ENCODE peak calls at places on chromosomes 12 and 14, in four cellular contexts. V is stomach, X is tibial artery, Y is spleen. C is an unnamed sample. For H3K4me1, the result is how much of the 10 kb centered on the place peaks cover.

GRCh38 chr12:125340791-125341190 is 275.6 kb downstream of the AACS start:
- DNase-seq in V (no peak), X (no peak), Y (no peak), C (no peak)

GRCh38 chr14:73784065-73784987 is 67.3 kb upstream of the PTGR2 start:
- DNase-seq in V (peak), X (peak), Y (peak), C (no peak)

GRCh38 chr12:71642264-71642663 is 21.4 kb downstream of the ZFC3H1 start:
- DNase-seq in V (no peak), X (no peak), Y (no peak), C (no peak)

GRCh38 chr12:4997939-4998338 is 45.7 kb upstream of the KCNA5 start:
- DNase-seq in V (no peak), X (peak), Y (no peak), C (peak)

GRCh38 chr12:127130506-127131100 is 1136.4 kb upstream of the TMEM132C start:
- DNase-seq in V (no peak), X (no peak), Y (no peak), C (no peak)

GRCh38 chr12:6093764-6094163 is 30.7 kb downstream of the VWF start:
- DNase-seq in V (peak), X (no peak), Y (peak), C (no peak)

GRCh38 chr14:75047506-75047905 is 3.8 kb downstream of the MLH3 start:
- DNase-seq in V (no peak), X (no peak), Y (no peak), C (no peak)

GRCh38 chr14:31921741-31922140 is 155.4 kb upstream of the ARHGAP5 start:
- DNase-seq in V (no peak), X (no peak), Y (no peak), C (no peak)

GRCh38 chr12:29041621-29042020 is 107.5 kb upstream of the FAR2 start:
- DNase-seq in V (no peak), X (no peak), Y (no peak), C (no peak)

GRCh38 chr14:82710257-82710841 is 1176.7 kb upstream of the SEL1L start:
- DNase-seq in V (peak), X (peak), Y (no peak), C (no peak)

GRCh38 chr12:48917857-48918537 is 7.3 kb downstream of the FKBP11 start:
- DNase-seq in V (no peak), X (no peak), Y (no peak), C (no peak)

GRCh38 chr12:30725739-30726138 is 29.0 kb downstream of the CAPRIN2 start:
- DNase-seq in V (no peak), X (no peak), Y (no peak), C (no peak)

GRCh38 chr12:6341439-6342139 is at the start of gene TNFRSF1A:
- DNase-seq in V (peak), X (peak), Y (peak), C (no peak)

GRCh38 chr12:63989301-63989845 is 144.9 kb downstream of the SRGAP1 start:
- DNase-seq in V (peak), X (no peak), Y (no peak), C (no peak)

GRCh38 chr14:104641753-104642539 is 37.4 kb upstream of the TMEM179 start:
- DNase-seq in V (no peak), X (no peak), Y (peak), C (no peak)

DNA sequence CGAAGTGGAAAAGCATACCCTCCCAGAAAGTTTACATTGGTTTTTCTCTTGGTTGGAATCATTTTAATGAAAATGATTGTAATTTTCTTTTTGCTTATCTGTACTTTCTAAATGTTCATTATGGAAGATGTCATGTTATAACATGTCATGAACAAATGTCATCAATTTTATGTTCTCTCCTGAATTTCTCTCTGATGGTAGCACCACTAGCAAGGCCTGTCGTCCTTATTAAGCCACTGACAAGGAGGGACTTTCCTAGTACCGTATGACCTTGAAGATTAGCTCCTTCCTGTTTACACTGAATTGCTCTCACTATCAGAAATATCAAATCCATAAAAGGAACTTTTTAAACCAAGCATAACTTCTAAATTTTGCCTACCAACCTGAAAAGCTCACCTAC is 99.0 kb downstream of the ESR2 start:
- DNase-seq in V (no peak), X (no peak), Y (no peak), C (no peak)
- H3K4me1 ChIP-seq in V (under half), X (under half), Y (half or more), C (under half)

GRCh38 chr12:108721824-108722223 is 9.5 kb downstream of the CORO1C start:
- DNase-seq in V (no peak), X (no peak), Y (no peak), C (no peak)
- H3K4me1 ChIP-seq in V (under half), X (under half), Y (half or more), C (half or more)

DNA sequence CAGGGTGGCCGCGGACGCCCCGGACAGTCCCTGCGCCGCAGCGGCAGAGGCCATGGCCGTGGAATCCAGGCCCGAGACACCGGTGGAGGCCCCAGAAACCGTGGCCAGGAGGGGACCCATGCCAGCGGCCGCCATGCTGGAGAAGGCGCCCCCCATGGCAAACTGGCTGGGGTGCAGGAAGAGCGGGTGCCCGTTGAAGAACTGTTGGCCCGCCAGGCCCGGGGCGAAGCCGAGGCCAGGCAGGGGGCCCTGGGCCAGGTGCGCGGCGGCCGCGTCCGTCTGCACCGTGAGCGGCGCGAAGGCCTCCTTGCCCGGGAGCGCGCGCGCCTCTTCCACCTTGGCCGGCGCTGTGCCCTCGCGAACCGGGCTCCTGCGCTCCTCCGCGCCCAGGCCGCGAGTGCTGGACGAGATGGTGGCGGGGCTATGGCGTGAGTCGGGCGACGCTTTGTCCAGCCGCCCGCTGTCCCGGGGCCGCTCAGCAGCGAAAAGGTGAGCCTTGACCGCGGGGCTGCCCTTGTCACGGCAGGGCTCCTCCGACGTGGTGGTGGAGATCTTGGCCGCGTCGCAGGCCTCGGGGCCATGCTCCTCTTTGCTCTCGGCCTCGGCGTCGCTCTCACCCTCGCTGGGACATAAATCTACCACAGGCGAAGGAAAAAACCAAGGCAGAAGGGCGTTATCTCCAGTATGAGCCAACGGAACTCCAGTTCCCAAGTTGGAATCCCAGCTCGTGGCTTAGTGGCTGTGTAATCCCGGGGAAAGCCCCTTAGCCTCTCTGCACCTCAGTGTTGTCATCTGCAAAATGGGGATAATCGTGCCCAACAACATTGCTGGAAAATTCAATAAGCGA is 9.6 kb downstream of the TBX3 start:
- DNase-seq in V (no peak), X (no peak), Y (no peak), C (no peak)
- H3K4me1 ChIP-seq in V (under half), X (under half), Y (under half), C (under half)

GRCh38 chr12:131991816-131992430 is 42.2 kb downstream of the EP400 start:
- DNase-seq in V (no peak), X (no peak), Y (no peak), C (no peak)
- H3K4me1 ChIP-seq in V (under half), X (under half), Y (under half), C (under half)

DNA sequence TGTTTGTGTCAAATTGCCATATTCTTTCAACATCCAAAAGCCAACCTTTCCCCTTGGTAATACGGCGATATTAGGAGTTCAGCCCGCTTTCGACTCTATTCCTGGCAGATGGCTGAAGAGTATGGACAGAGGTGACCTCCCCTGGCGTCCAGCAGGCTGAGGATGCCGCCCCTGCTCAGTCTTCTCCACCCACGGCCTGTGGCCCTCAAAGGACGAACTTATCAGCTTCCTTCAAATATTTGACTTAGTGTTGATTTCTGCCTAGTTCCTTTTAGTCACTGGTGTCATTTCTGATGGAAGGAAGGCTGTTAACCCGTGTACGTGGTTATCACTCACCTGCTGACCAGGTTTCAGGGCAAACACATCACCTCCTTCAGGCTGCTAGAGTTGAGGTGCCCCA is 65.0 kb downstream of the TESC start:
- DNase-seq in V (no peak), X (no peak), Y (peak), C (no peak)
- H3K4me1 ChIP-seq in V (under half), X (under half), Y (under half), C (under half)